ENCODE peak calls at places on chromosomes 2 and 18, in ten cellular contexts. One of them, this sample, is unnamed.

GRCh38 chr2:29420484-29420883 is 305.3 kb downstream of the CLIP4 start:
- DNase-seq in fibroblast of pulmonary artery: no peak
- DNase-seq in caudate nucleus: no peak
- DNase-seq in A549: no peak
- DNase-seq in HS-5: no peak
- DNase-seq in ascending aorta: no peak
- DNase-seq in iPS-NIHi11: no peak
- DNase-seq in NCI-H1105 treated with DMSO at 0.1 percent for 48 hours: no peak
- DNase-seq in lung microvascular endothelial cell: no peak
- DNase-seq in adipocyte: no peak
- DNase-seq in this sample: no peak

GRCh38 chr2:180742809-180743208 is 237.6 kb upstream of the UBE2E3 start:
- DNase-seq in A549: peak
- DNase-seq in HS-5: no peak
- DNase-seq in fibroblast of pulmonary artery: peak
- DNase-seq in lung microvascular endothelial cell: no peak
- DNase-seq in NCI-H1105 treated with DMSO at 0.1 percent for 48 hours: no peak
- DNase-seq in caudate nucleus: no peak
- DNase-seq in ascending aorta: no peak
- DNase-seq in adipocyte: peak
- DNase-seq in iPS-NIHi11: no peak
- DNase-seq in this sample: no peak

GRCh38 chr2:14872779-14873325 is 240.3 kb downstream of the LRATD1 start:
- DNase-seq in A549: no peak
- DNase-seq in lung microvascular endothelial cell: no peak
- DNase-seq in HS-5: no peak
- DNase-seq in caudate nucleus: no peak
- DNase-seq in adipocyte: no peak
- DNase-seq in fibroblast of pulmonary artery: no peak
- DNase-seq in NCI-H1105 treated with DMSO at 0.1 percent for 48 hours: no peak
- DNase-seq in ascending aorta: no peak
- DNase-seq in iPS-NIHi11: no peak
- DNase-seq in this sample: no peak

GRCh38 chr2:47905454-47906260 is 641 bp downstream of the FBXO11 start:
- DNase-seq in iPS-NIHi11: peak
- DNase-seq in adipocyte: peak
- DNase-seq in HS-5: no peak
- DNase-seq in lung microvascular endothelial cell: peak
- DNase-seq in A549: peak
- DNase-seq in fibroblast of pulmonary artery: peak
- DNase-seq in NCI-H1105 treated with DMSO at 0.1 percent for 48 hours: peak
- DNase-seq in caudate nucleus: no peak
- DNase-seq in ascending aorta: no peak
- DNase-seq in this sample: peak

GRCh38 chr18:7064346-7064745 is 53.3 kb downstream of the LAMA1 start:
- DNase-seq in HS-5: no peak
- DNase-seq in caudate nucleus: no peak
- DNase-seq in NCI-H1105 treated with DMSO at 0.1 percent for 48 hours: no peak
- DNase-seq in fibroblast of pulmonary artery: peak
- DNase-seq in ascending aorta: no peak
- DNase-seq in A549: no peak
- DNase-seq in lung microvascular endothelial cell: no peak
- DNase-seq in adipocyte: no peak
- DNase-seq in iPS-NIHi11: no peak
- DNase-seq in this sample: no peak

GRCh38 chr2:17788773-17789172 is 27.5 kb upstream of the MSGN1 start:
- DNase-seq in fibroblast of pulmonary artery: no peak
- DNase-seq in NCI-H1105 treated with DMSO at 0.1 percent for 48 hours: no peak
- DNase-seq in iPS-NIHi11: no peak
- DNase-seq in ascending aorta: no peak
- DNase-seq in caudate nucleus: no peak
- DNase-seq in HS-5: no peak
- DNase-seq in A549: no peak
- DNase-seq in adipocyte: no peak
- DNase-seq in lung microvascular endothelial cell: no peak
- DNase-seq in this sample: no peak

GRCh38 chr2:10347559-10347941 is 44.8 kb downstream of the HPCAL1 start:
- DNase-seq in caudate nucleus: no peak
- DNase-seq in fibroblast of pulmonary artery: no peak
- DNase-seq in adipocyte: no peak
- DNase-seq in iPS-NIHi11: no peak
- DNase-seq in lung microvascular endothelial cell: no peak
- DNase-seq in ascending aorta: no peak
- DNase-seq in HS-5: no peak
- DNase-seq in A549: no peak
- DNase-seq in NCI-H1105 treated with DMSO at 0.1 percent for 48 hours: no peak
- DNase-seq in this sample: no peak

GRCh38 chr2:44420725-44421124 is 59.0 kb downstream of the CAMKMT start:
- DNase-seq in ascending aorta: no peak
- DNase-seq in NCI-H1105 treated with DMSO at 0.1 percent for 48 hours: no peak
- DNase-seq in adipocyte: no peak
- DNase-seq in iPS-NIHi11: no peak
- DNase-seq in HS-5: no peak
- DNase-seq in fibroblast of pulmonary artery: no peak
- DNase-seq in A549: no peak
- DNase-seq in lung microvascular endothelial cell: no peak
- DNase-seq in caudate nucleus: no peak
- DNase-seq in this sample: no peak

GRCh38 chr2:12192762-12193161 is 446.3 kb downstream of the LPIN1 start:
- DNase-seq in fibroblast of pulmonary artery: peak
- DNase-seq in caudate nucleus: no peak
- DNase-seq in ascending aorta: no peak
- DNase-seq in adipocyte: no peak
- DNase-seq in NCI-H1105 treated with DMSO at 0.1 percent for 48 hours: no peak
- DNase-seq in lung microvascular endothelial cell: peak
- DNase-seq in iPS-NIHi11: no peak
- DNase-seq in A549: no peak
- DNase-seq in HS-5: no peak
- DNase-seq in this sample: no peak

GRCh38 chr2:95277246-95277906 is 3.1 kb downstream of the PROM2 start:
- DNase-seq in A549: no peak
- DNase-seq in ascending aorta: no peak
- DNase-seq in NCI-H1105 treated with DMSO at 0.1 percent for 48 hours: no peak
- DNase-seq in caudate nucleus: no peak
- DNase-seq in HS-5: no peak
- DNase-seq in fibroblast of pulmonary artery: no peak
- DNase-seq in iPS-NIHi11: peak
- DNase-seq in lung microvascular endothelial cell: no peak
- DNase-seq in adipocyte: no peak
- DNase-seq in this sample: no peak

GRCh38 chr2:216827073-216827725 is 32.7 kb downstream of the TNP1 start:
- DNase-seq in ascending aorta: no peak
- DNase-seq in HS-5: no peak
- DNase-seq in fibroblast of pulmonary artery: no peak
- DNase-seq in NCI-H1105 treated with DMSO at 0.1 percent for 48 hours: no peak
- DNase-seq in iPS-NIHi11: no peak
- DNase-seq in lung microvascular endothelial cell: no peak
- DNase-seq in A549: no peak
- DNase-seq in caudate nucleus: no peak
- DNase-seq in adipocyte: peak
- DNase-seq in this sample: no peak

GRCh38 chr2:20599001-20599600 is 51.8 kb downstream of the HS1BP3 start:
- DNase-seq in caudate nucleus: peak
- DNase-seq in HS-5: no peak
- DNase-seq in A549: no peak
- DNase-seq in ascending aorta: peak
- DNase-seq in adipocyte: no peak
- DNase-seq in NCI-H1105 treated with DMSO at 0.1 percent for 48 hours: no peak
- DNase-seq in lung microvascular endothelial cell: peak
- DNase-seq in fibroblast of pulmonary artery: no peak
- DNase-seq in iPS-NIHi11: no peak
- DNase-seq in this sample: no peak

This sample was measured in thoracic aorta.